ENCODE peak calls at places on chromosomes 3 and 15, in seven cellular contexts. M is left ventricle myocardium superior; L is activated T-cell treated with anti-CD3 and anti-CD28 coated beads for 1 hour; J is activated naive CD8-positive, alpha-beta T cell treated with anti-CD3 and anti-CD28 coated beads, Interleukin-2, amount 50 U/mL, for 24 hours; O is psoas muscle; G is fibroblast of gingiva; T is WTC11. Q is an unnamed sample.
A peak's percentile ranks its signal among the peaks of the same experiment; 100 is the strongest.

GRCh38 chr3:151214459-151214858 is 11.4 kb upstream of the GPR171 start:
- DNase-seq in L (no peak), M (no peak), O (no peak), J (no peak), T (no peak), G (no peak), Q (no peak)

GRCh38 chr3:179452166-179452544 is 885 bp upstream of the GNB4 start:
- DNase-seq in J (no peak), O (no peak), M (no peak), T (no peak), L (no peak), G (peak; percentile 57), Q (no peak)

GRCh38 chr15:26936502-26936901 is 34.5 kb upstream of the GABRG3 start:
- DNase-seq in G (no peak), L (no peak), O (no peak), J (no peak), T (no peak), M (no peak), Q (no peak)

GRCh38 chr3:184651945-184652344 is 59.9 kb downstream of the MAGEF1 start:
- DNase-seq in L (no peak), J (no peak), M (no peak), O (no peak), G (no peak), T (no peak), Q (no peak)

GRCh38 chr3:129888739-129889138 is 4.8 kb downstream of the TMCC1 start:
- DNase-seq in M (no peak), L (no peak), J (no peak), G (peak; percentile 71), T (no peak), O (no peak), Q (no peak)

GRCh38 chr3:40073310-40074007 is 236.0 kb upstream of the EIF1B start:
- DNase-seq in O (no peak), L (no peak), J (no peak), T (peak; percentile 48), M (no peak), G (no peak), Q (no peak)

GRCh38 chr3:13477946-13478345 is 2.2 kb upstream of the HDAC11 start:
- DNase-seq in O (no peak), G (no peak), T (no peak), J (no peak), M (no peak), L (no peak), Q (no peak)

GRCh38 chr15:77060560-77060959 is 10.3 kb downstream of the TSPAN3 start:
- DNase-seq in M (no peak), O (no peak), G (peak; percentile 61), L (no peak), J (no peak), T (no peak), Q (no peak)

GRCh38 chr15:30882861-30883433 is 20.8 kb upstream of the FAN1 start:
- DNase-seq in T (no peak), G (no peak), O (no peak), J (peak; percentile 21), M (no peak), L (no peak), Q (no peak)

GRCh38 chr15:74517096-74517495 is 23.9 kb upstream of the ARID3B start:
- DNase-seq in G (no peak), T (no peak), L (no peak), J (no peak), O (no peak), M (no peak), Q (no peak)

GRCh38 chr3:3625461-3626271 is 173.6 kb upstream of the LRRN1 start:
- DNase-seq in J (no peak), L (no peak), T (no peak), G (no peak), O (no peak), M (no peak), Q (no peak)

GRCh38 chr3:66483006-66483928 is 17.6 kb downstream of the LRIG1 start:
- DNase-seq in T (peak; percentile 26), J (no peak), M (peak; percentile 88), G (peak; percentile 76), O (peak; percentile 73), L (no peak), Q (peak; percentile 89)

GRCh38 chr3:179464296-179465092 is 13.2 kb upstream of the GNB4 start:
- DNase-seq in L (no peak), J (peak; percentile 4), M (no peak), G (no peak), T (no peak), O (no peak), Q (no peak)

GRCh38 chr15:70508561-70509281 is 254.6 kb downstream of the UACA start:
- DNase-seq in M (no peak), L (no peak), J (peak; percentile 69), O (no peak), T (no peak), G (peak; percentile 73), Q (no peak)

GRCh38 chr3:66441124-66441523 is 59.7 kb downstream of the LRIG1 start:
- DNase-seq in M (no peak), J (no peak), L (no peak), G (peak; percentile 21), O (no peak), T (no peak), Q (no peak)

GRCh38 chr3:29144361-29144760 is 136.5 kb upstream of the RBMS3 start:
- DNase-seq in J (no peak), L (no peak), M (no peak), G (no peak), O (no peak), T (no peak), Q (no peak)

GRCh38 chr15:39462691-39463090 is 118.2 kb upstream of the THBS1 start:
- DNase-seq in L (no peak), J (no peak), T (no peak), M (no peak), G (no peak), O (no peak), Q (no peak)

GRCh38 chr3:142676151-142676550 is 47.7 kb upstream of the TRPC1 start:
- DNase-seq in L (no peak), T (no peak), M (no peak), O (no peak), J (no peak), G (no peak), Q (no peak)

GRCh38 chr15:58352026-58352929 is 79.5 kb upstream of the LIPC start:
- DNase-seq in J (no peak), G (no peak), L (no peak), M (no peak), T (no peak), O (no peak), Q (no peak)

GRCh38 chr3:167983583-167983982 is 112.1 kb downstream of the GOLIM4 start:
- DNase-seq in M (no peak), G (no peak), O (no peak), T (no peak), L (no peak), J (no peak), Q (no peak)

GRCh38 chr3:153172796-153173757 is 11.1 kb downstream of the RAP2B start:
- DNase-seq in L (no peak), J (no peak), M (no peak), O (no peak), T (no peak), G (no peak), Q (no peak)

GRCh38 chr15:55237219-55238130 is 40.7 kb upstream of the RSL24D1 start:
- DNase-seq in M (no peak), L (no peak), G (no peak), O (no peak), T (no peak), J (no peak), Q (no peak)